ENCODE peak calls at places on chromosomes 6 and 20, in four cellular contexts. One of them, this sample, is unnamed.

GRCh38 chr6:105179244-105180065 is at the start of gene POPDC3:
- DNase-seq in H9: peak
- DNase-seq in psoas muscle: peak
- DNase-seq in AG09309: no peak
- DNase-seq in this sample: peak

GRCh38 chr6:127162808-127163207 is 44.3 kb downstream of the RSPO3 start:
- DNase-seq in H9: no peak
- DNase-seq in psoas muscle: no peak
- DNase-seq in AG09309: no peak
- DNase-seq in this sample: no peak

GRCh38 chr6:114312931-114313330 is 29.9 kb downstream of the HS3ST5 start:
- DNase-seq in H9: no peak
- DNase-seq in psoas muscle: no peak
- DNase-seq in AG09309: no peak
- DNase-seq in this sample: no peak

GRCh38 chr20:58700121-58700780 is 7.7 kb downstream of the NPEPL1 start:
- DNase-seq in H9: no peak
- DNase-seq in psoas muscle: no peak
- DNase-seq in AG09309: no peak
- DNase-seq in this sample: peak

GRCh38 chr6:168002812-168003211 is 5.3 kb downstream of the KIF25 start:
- DNase-seq in H9: no peak
- DNase-seq in psoas muscle: no peak
- DNase-seq in AG09309: no peak
- DNase-seq in this sample: no peak

GRCh38 chr20:1998715-1999114 is 4.9 kb upstream of the PDYN start:
- DNase-seq in H9: no peak
- DNase-seq in psoas muscle: no peak
- DNase-seq in AG09309: no peak
- DNase-seq in this sample: no peak

GRCh38 chr6:114315841-114316595 is 26.8 kb downstream of the HS3ST5 start:
- DNase-seq in H9: no peak
- DNase-seq in psoas muscle: no peak
- DNase-seq in AG09309: no peak
- DNase-seq in this sample: no peak

GRCh38 chr6:70586114-70586513 is 19.4 kb downstream of the SDHAF4 start:
- DNase-seq in H9: no peak
- DNase-seq in psoas muscle: no peak
- DNase-seq in AG09309: no peak
- DNase-seq in this sample: no peak

GRCh38 chr6:3315841-3316240 is 57.1 kb downstream of the PSMG4 start:
- DNase-seq in H9: no peak
- DNase-seq in psoas muscle: no peak
- DNase-seq in AG09309: no peak
- DNase-seq in this sample: no peak

GRCh38 chr20:50187403-50188051 is 3.1 kb upstream of the CEBPB start:
- DNase-seq in H9: no peak
- DNase-seq in psoas muscle: no peak
- DNase-seq in AG09309: no peak
- DNase-seq in this sample: no peak

GRCh38 chr6:56890683-56891429 is 64.1 kb upstream of the BEND6 start:
- DNase-seq in H9: no peak
- DNase-seq in psoas muscle: no peak
- DNase-seq in AG09309: peak
- DNase-seq in this sample: peak

GRCh38 chr6:137968901-137969300 is 101.8 kb downstream of the TNFAIP3 start:
- DNase-seq in H9: no peak
- DNase-seq in psoas muscle: no peak
- DNase-seq in AG09309: no peak
- DNase-seq in this sample: no peak

GRCh38 chr6:75206338-75207210 is 721 bp upstream of the COL12A1 start:
- DNase-seq in H9: no peak
- DNase-seq in psoas muscle: peak
- DNase-seq in AG09309: no peak
- DNase-seq in this sample: no peak

GRCh38 chr6:123323419-123324329 is 313.1 kb downstream of the TRDN start:
- DNase-seq in H9: no peak
- DNase-seq in psoas muscle: no peak
- DNase-seq in AG09309: no peak
- DNase-seq in this sample: no peak

GRCh38 chr6:110949679-110950285 is 8.7 kb upstream of the GTF3C6 start:
- DNase-seq in H9: no peak
- DNase-seq in psoas muscle: no peak
- DNase-seq in AG09309: no peak
- DNase-seq in this sample: no peak

GRCh38 chr6:31541059-31541657 is 645 bp downstream of the DDX39B start:
- DNase-seq in H9: no peak
- DNase-seq in psoas muscle: no peak
- DNase-seq in AG09309: no peak
- DNase-seq in this sample: peak

GRCh38 chr20:32912688-32913087 is 54.0 kb downstream of the EFCAB8 start:
- DNase-seq in H9: no peak
- DNase-seq in psoas muscle: no peak
- DNase-seq in AG09309: no peak
- DNase-seq in this sample: no peak

GRCh38 chr20:34581341-34582189 is 23.0 kb downstream of the MAP1LC3A start:
- DNase-seq in H9: no peak
- DNase-seq in psoas muscle: no peak
- DNase-seq in AG09309: no peak
- DNase-seq in this sample: peak

GRCh38 chr20:47220161-47220582 is 136.3 kb downstream of the ZMYND8 start:
- DNase-seq in H9: peak
- DNase-seq in psoas muscle: peak
- DNase-seq in AG09309: no peak
- DNase-seq in this sample: peak

GRCh38 chr20:61895016-61895415 is 170.7 kb downstream of the TAF4 start:
- DNase-seq in H9: no peak
- DNase-seq in psoas muscle: peak
- DNase-seq in AG09309: no peak
- DNase-seq in this sample: no peak

GRCh38 chr6:144559865-144560603 is 274.9 kb downstream of the UTRN start:
- DNase-seq in H9: no peak
- DNase-seq in psoas muscle: no peak
- DNase-seq in AG09309: no peak
- DNase-seq in this sample: peak

GRCh38 chr20:57613481-57613921 is 6.7 kb downstream of the ZBP1 start:
- DNase-seq in H9: no peak
- DNase-seq in psoas muscle: no peak
- DNase-seq in AG09309: no peak
- DNase-seq in this sample: no peak

GRCh38 chr20:50242863-50243609 is 52.4 kb downstream of the CEBPB start:
- DNase-seq in H9: no peak
- DNase-seq in psoas muscle: no peak
- DNase-seq in AG09309: no peak
- DNase-seq in this sample: no peak

GRCh38 chr6:21556506-21556905 is 37.0 kb upstream of the SOX4 start:
- DNase-seq in H9: no peak
- DNase-seq in psoas muscle: no peak
- DNase-seq in AG09309: no peak
- DNase-seq in this sample: no peak

DNA sequence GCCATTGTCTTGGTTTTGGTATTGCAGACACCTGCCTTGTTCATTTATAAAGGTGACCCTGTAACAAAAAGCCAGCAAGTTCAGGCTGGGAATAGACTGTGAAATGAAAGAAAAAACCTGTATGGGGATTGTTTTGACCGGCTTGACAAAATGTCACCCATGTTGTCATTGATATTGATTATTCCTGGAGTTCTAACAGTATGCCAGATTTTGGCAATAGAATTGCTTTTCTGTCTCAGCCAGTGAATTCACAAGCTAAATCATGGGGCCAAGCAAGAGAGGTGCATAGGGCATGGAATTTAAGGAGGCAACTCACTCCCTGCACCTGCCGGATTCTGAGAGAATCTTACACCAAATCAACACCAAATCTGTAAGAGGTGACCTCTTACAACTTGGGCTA is 118.6 kb downstream of the SASH1 start:
- DNase-seq in H9: no peak
- DNase-seq in psoas muscle: no peak
- DNase-seq in AG09309: no peak
- DNase-seq in this sample: no peak
- TF ChIP-seq CTCF in H9: no peak
- TF ChIP-seq CTCF in psoas muscle: no peak
- TF ChIP-seq CTCF in AG09309: no peak
- TF ChIP-seq CTCF in this sample: no peak

DNA sequence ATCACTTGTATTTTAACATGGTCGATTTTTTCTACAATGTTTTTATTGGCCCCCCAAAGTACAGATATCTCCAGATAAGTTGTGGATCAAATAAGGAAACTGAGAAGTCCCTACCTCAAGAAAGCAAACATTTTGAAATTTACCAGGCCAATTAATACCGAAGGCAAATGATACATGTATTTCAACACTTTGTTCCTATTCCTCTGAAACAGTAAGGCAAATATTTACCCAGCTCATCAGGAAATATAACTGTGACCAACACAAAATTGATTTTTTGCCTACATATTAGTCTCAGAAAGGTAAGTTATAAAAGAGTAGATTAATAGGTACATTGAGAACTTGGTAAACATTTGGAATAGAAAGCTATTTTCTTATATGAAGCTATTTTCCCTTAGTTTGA is 51.3 kb upstream of the ADGRF5 start:
- DNase-seq in H9: no peak
- DNase-seq in psoas muscle: no peak
- DNase-seq in AG09309: no peak
- DNase-seq in this sample: no peak
- TF ChIP-seq CTCF in H9: no peak
- TF ChIP-seq CTCF in psoas muscle: no peak
- TF ChIP-seq CTCF in AG09309: no peak
- TF ChIP-seq CTCF in this sample: no peak

GRCh38 chr6:128280066-128280465 is 240.3 kb downstream of the PTPRK start:
- DNase-seq in H9: no peak
- DNase-seq in psoas muscle: no peak
- DNase-seq in AG09309: no peak
- DNase-seq in this sample: no peak
- TF ChIP-seq CTCF in H9: no peak
- TF ChIP-seq CTCF in psoas muscle: no peak
- TF ChIP-seq CTCF in AG09309: no peak
- TF ChIP-seq CTCF in this sample: no peak

DNA sequence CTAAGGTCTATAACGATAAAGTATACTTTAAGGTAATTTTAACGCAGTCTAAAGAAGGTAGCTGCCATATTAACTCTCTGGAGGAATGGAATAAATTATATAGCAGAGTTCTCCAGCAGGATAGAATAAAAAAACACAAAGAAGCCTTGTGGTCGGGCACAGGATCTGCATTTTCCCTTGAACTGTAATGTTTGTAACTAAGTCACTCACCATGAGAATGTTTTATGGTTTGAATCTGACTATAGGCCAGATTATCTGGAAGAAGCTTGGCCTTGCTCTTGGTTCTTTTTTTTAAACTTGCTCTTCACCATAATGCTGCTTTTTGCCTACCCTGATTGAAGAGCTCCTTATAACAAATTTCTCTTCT is 238.8 kb upstream of the NOX3 start:
- DNase-seq in H9: no peak
- DNase-seq in psoas muscle: no peak
- DNase-seq in AG09309: no peak
- DNase-seq in this sample: no peak
- TF ChIP-seq CTCF in H9: no peak
- TF ChIP-seq CTCF in psoas muscle: no peak
- TF ChIP-seq CTCF in AG09309: no peak
- TF ChIP-seq CTCF in this sample: no peak